ENCODE peak calls at places on chromosomes 7 and 10, in eight cellular contexts. E is IMR-90, I is heart left ventricle, V is SJSA1, N is OCI-LY7, G is fibroblast of the aortic adventitia, X is body of pancreas, M is fibroblast of pulmonary artery. U is an unnamed sample.

GRCh38 chr7:155808551-155809331 is 3.5 kb downstream of the SHH start:
- DNase-seq in E (no peak), I (no peak), V (no peak), N (no peak), G (no peak), X (no peak), M (no peak), U (no peak)

GRCh38 chr7:10471280-10471679 is 502.4 kb upstream of the PHF14 start:
- DNase-seq in E (no peak), I (no peak), V (no peak), N (no peak), G (no peak), X (no peak), M (no peak), U (no peak)

GRCh38 chr10:74888947-74889661 is 62.7 kb downstream of the KAT6B start:
- DNase-seq in E (no peak), I (no peak), V (no peak), N (no peak), G (peak), X (peak), M (no peak), U (peak)

GRCh38 chr7:36838616-36839015 is 114.3 kb upstream of the AOAH start:
- DNase-seq in E (no peak), I (no peak), V (no peak), N (no peak), G (no peak), X (no peak), M (no peak), U (no peak)

GRCh38 chr10:83367036-83367435 is 772.3 kb upstream of the GHITM start:
- DNase-seq in E (no peak), I (no peak), V (no peak), N (no peak), G (no peak), X (no peak), M (no peak), U (no peak)

GRCh38 chr10:75401569-75402485 is at the start of gene ZNF503:
- DNase-seq in E (peak), I (peak), V (peak), N (no peak), G (peak), X (peak), M (peak), U (peak)

GRCh38 chr10:21808525-21808924 is 195.0 kb downstream of the DNAJC1 start:
- DNase-seq in E (no peak), I (no peak), V (no peak), N (no peak), G (no peak), X (no peak), M (no peak), U (no peak)

GRCh38 chr7:158067219-158067930 is 520.2 kb downstream of the PTPRN2 start:
- DNase-seq in E (no peak), I (no peak), V (no peak), N (no peak), G (no peak), X (no peak), M (no peak), U (no peak)

GRCh38 chr10:90912854-90913479 is 7.9 kb downstream of the ANKRD1 start:
- DNase-seq in E (no peak), I (no peak), V (no peak), N (no peak), G (no peak), X (no peak), M (no peak), U (no peak)

GRCh38 chr7:50418086-50418515 is 32.0 kb downstream of the FIGNL1 start:
- DNase-seq in E (peak), I (peak), V (peak), N (peak), G (peak), X (peak), M (peak), U (peak)

GRCh38 chr10:132478341-132479023 is 59.1 kb upstream of the INPP5A start:
- DNase-seq in E (no peak), I (no peak), V (no peak), N (no peak), G (no peak), X (no peak), M (no peak), U (no peak)

GRCh38 chr7:105346138-105346537 is 42.6 kb downstream of the SRPK2 start:
- DNase-seq in E (no peak), I (no peak), V (no peak), N (no peak), G (no peak), X (no peak), M (no peak), U (no peak)

GRCh38 chr7:102284891-102285540 is 1.7 kb upstream of the SH2B2 start:
- DNase-seq in E (no peak), I (peak), V (no peak), N (peak), G (no peak), X (no peak), M (no peak), U (no peak)

GRCh38 chr10:102675151-102675886 is 31.0 kb downstream of the TRIM8 start:
- DNase-seq in E (no peak), I (no peak), V (peak), N (no peak), G (no peak), X (no peak), M (no peak), U (no peak)

GRCh38 chr10:31926154-31926553 is 2.5 kb downstream of the ARHGAP12 start:
- DNase-seq in E (no peak), I (no peak), V (no peak), N (no peak), G (no peak), X (no peak), M (no peak), U (no peak)

GRCh38 chr7:127876393-127876792 is 154.8 kb downstream of the LRRC4 start:
- DNase-seq in E (peak), I (no peak), V (no peak), N (no peak), G (peak), X (no peak), M (peak), U (no peak)

GRCh38 chr7:2002561-2003450 is 229.9 kb downstream of the MAD1L1 start:
- DNase-seq in E (no peak), I (peak), V (no peak), N (no peak), G (no peak), X (no peak), M (no peak), U (no peak)

GRCh38 chr7:152608208-152608607 is 67.7 kb downstream of the XRCC2 start:
- DNase-seq in E (no peak), I (no peak), V (no peak), N (peak), G (no peak), X (no peak), M (no peak), U (no peak)

GRCh38 chr7:125355899-125356298 is 426.3 kb upstream of the POT1 start:
- DNase-seq in E (no peak), I (no peak), V (peak), N (no peak), G (peak), X (no peak), M (peak), U (no peak)

GRCh38 chr7:104267701-104268368 is 60.0 kb upstream of the ORC5 start:
- DNase-seq in E (peak), I (no peak), V (no peak), N (peak), G (peak), X (no peak), M (peak), U (peak)

GRCh38 chr7:157411580-157411979 is 74.8 kb downstream of the DNAJB6 start:
- DNase-seq in E (no peak), I (no peak), V (no peak), N (no peak), G (no peak), X (no peak), M (no peak), U (no peak)

GRCh38 chr10:62708569-62708968 is 96.0 kb upstream of the ADO start:
- DNase-seq in E (no peak), I (no peak), V (no peak), N (no peak), G (no peak), X (no peak), M (no peak), U (no peak)

GRCh38 chr10:69769395-69769989 is 32.2 kb upstream of the COL13A1 start:
- DNase-seq in E (peak), I (peak), V (peak), N (no peak), G (peak), X (peak), M (peak), U (peak)

GRCh38 chr7:27188666-27189559 is 3.9 kb upstream of the HOXA11 start:
- DNase-seq in E (no peak), I (no peak), V (peak), N (no peak), G (peak), X (peak), M (peak), U (no peak)

GRCh38 chr7:22488643-22489462 is 11.1 kb downstream of the STEAP1B start:
- DNase-seq in E (peak), I (peak), V (peak), N (peak), G (peak), X (peak), M (peak), U (peak)

GRCh38 chr10:58818889-58819288 is 306.2 kb downstream of the BICC1 start:
- DNase-seq in E (peak), I (no peak), V (peak), N (no peak), G (peak), X (no peak), M (peak), U (no peak)

GRCh38 chr7:80017101-80017500 is 117.5 kb upstream of the GNAI1 start:
- DNase-seq in E (peak), I (no peak), V (no peak), N (no peak), G (peak), X (no peak), M (no peak), U (no peak)

GRCh38 chr7:80014507-80014906 is 120.1 kb upstream of the GNAI1 start:
- DNase-seq in E (peak), I (no peak), V (no peak), N (no peak), G (peak), X (no peak), M (peak), U (no peak)

GRCh38 chr7:80018941-80019808 is 115.5 kb upstream of the GNAI1 start:
- DNase-seq in E (peak), I (peak), V (peak), N (peak), G (peak), X (peak), M (peak), U (no peak)
- H3K4me3 ChIP-seq in E (no peak), I (no peak), V (no peak), N (no peak), G (no peak), X (no peak), M (no peak), U (no peak)

DNA sequence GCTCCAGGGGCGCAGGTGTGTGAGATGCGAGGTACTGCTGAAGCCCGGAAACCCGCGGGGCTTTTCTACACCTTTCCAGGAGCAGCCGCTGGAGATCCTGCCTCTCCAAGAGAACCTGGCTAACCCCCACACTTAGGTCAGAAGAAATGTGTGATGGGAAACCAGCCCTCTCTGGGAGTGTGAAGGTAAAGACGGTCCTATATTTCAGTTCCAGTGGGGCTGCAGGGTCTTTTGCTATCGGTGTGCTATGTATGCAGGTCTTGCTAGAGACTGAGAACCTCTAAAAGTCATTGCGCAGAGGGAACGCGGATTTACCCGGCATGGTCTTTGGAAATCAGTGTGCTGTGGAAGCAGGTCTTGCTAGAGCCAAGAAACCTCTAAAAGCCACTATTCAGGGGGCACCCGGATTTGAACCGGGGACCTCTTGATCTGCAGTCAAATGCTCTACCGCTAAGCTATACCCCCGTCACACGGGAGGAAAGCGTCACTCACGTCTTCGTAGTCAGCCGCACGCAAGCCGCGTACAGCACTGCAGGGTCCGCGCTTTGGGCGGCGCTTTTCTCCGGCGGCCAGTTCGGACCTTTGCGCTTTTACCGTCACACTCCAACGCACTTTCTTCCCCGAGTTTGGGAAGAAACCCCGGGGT is 46.0 kb downstream of the ZNF777 start:
- DNase-seq in E (peak), I (peak), V (no peak), N (no peak), G (peak), X (peak), M (peak), U (peak)
- H3K4me3 ChIP-seq in E (no peak), I (peak), V (no peak), N (no peak), G (peak), X (no peak), M (peak), U (peak)

GRCh38 chr7:45000096-45001032 is at the start of gene CCM2:
- DNase-seq in E (peak), I (peak), V (peak), N (peak), G (peak), X (peak), M (peak), U (no peak)

GRCh38 chr7:45001138-45001694 is 1.2 kb downstream of the CCM2 start:
- DNase-seq in E (no peak), I (no peak), V (no peak), N (peak), G (no peak), X (peak), M (no peak), U (no peak)

GRCh38 chr7:44995555-44996493 is 4.2 kb upstream of the CCM2 start:
- DNase-seq in E (no peak), I (no peak), V (no peak), N (peak), G (no peak), X (no peak), M (no peak), U (no peak)

GRCh38 chr7:44999245-45000095 is 531 bp upstream of the CCM2 start:
- DNase-seq in E (peak), I (peak), V (peak), N (peak), G (peak), X (peak), M (peak), U (peak)

GRCh38 chr7:44998153-44998871 is 1.7 kb upstream of the CCM2 start:
- DNase-seq in E (no peak), I (no peak), V (no peak), N (no peak), G (no peak), X (no peak), M (no peak), U (no peak)
- H3K4me3 ChIP-seq in E (no peak), I (no peak), V (peak), N (peak), G (no peak), X (no peak), M (no peak), U (peak)

GRCh38 chr10:43226851-43227845 is 39.7 kb downstream of the RASGEF1A start:
- DNase-seq in E (no peak), I (peak), V (no peak), N (no peak), G (no peak), X (peak), M (no peak), U (no peak)

GRCh38 chr10:43229208-43230061 is 37.4 kb downstream of the RASGEF1A start:
- DNase-seq in E (no peak), I (peak), V (no peak), N (no peak), G (no peak), X (peak), M (no peak), U (no peak)

GRCh38 chr10:43228783-43229207 is 38.1 kb downstream of the RASGEF1A start:
- DNase-seq in E (no peak), I (peak), V (no peak), N (no peak), G (no peak), X (peak), M (no peak), U (no peak)

GRCh38 chr10:43226441-43226840 is 40.4 kb downstream of the RASGEF1A start:
- DNase-seq in E (no peak), I (no peak), V (no peak), N (no peak), G (no peak), X (peak), M (no peak), U (no peak)

GRCh38 chr10:43227911-43228782 is 38.7 kb downstream of the RASGEF1A start:
- DNase-seq in E (no peak), I (peak), V (no peak), N (no peak), G (no peak), X (peak), M (no peak), U (no peak)
- H3K4me3 ChIP-seq in E (no peak), I (no peak), V (no peak), N (no peak), G (no peak), X (no peak), M (no peak), U (no peak)

U was measured in epithelial cell of proximal tubule.